ENCODE peak calls at places on chromosomes 3 and 15, in six cellular contexts. One of them, this sample, is unnamed.

GRCh38 chr15:39692464-39693327 is 89.9 kb downstream of the FSIP1 start:
- DNase-seq in HEK293T: no peak
- DNase-seq in activated CD8-positive, alpha-beta memory T cell treated with anti-CD3 and anti-CD28 coated beads for 4 hours: no peak
- DNase-seq in AG10803: no peak
- DNase-seq in AG09319: no peak
- DNase-seq in activated T-cell treated with anti-CD3 and anti-CD28 coated beads for 24 hours: no peak
- DNase-seq in this sample: no peak

GRCh38 chr3:48516571-48516970 is 12.6 kb upstream of the SHISA5 start:
- DNase-seq in activated CD8-positive, alpha-beta memory T cell treated with anti-CD3 and anti-CD28 coated beads for 4 hours: no peak
- DNase-seq in AG09319: no peak
- DNase-seq in activated T-cell treated with anti-CD3 and anti-CD28 coated beads for 24 hours: no peak
- DNase-seq in HEK293T: no peak
- DNase-seq in AG10803: no peak
- DNase-seq in this sample: no peak

GRCh38 chr3:115022214-115022613 is 124.9 kb downstream of the ZBTB20 start:
- DNase-seq in HEK293T: no peak
- DNase-seq in AG09319: no peak
- DNase-seq in AG10803: no peak
- DNase-seq in activated CD8-positive, alpha-beta memory T cell treated with anti-CD3 and anti-CD28 coated beads for 4 hours: no peak
- DNase-seq in activated T-cell treated with anti-CD3 and anti-CD28 coated beads for 24 hours: no peak
- DNase-seq in this sample: no peak

GRCh38 chr3:71226565-71227281 is 356.8 kb downstream of the FOXP1 start:
- DNase-seq in activated T-cell treated with anti-CD3 and anti-CD28 coated beads for 24 hours: peak
- DNase-seq in AG10803: peak
- DNase-seq in AG09319: no peak
- DNase-seq in HEK293T: no peak
- DNase-seq in activated CD8-positive, alpha-beta memory T cell treated with anti-CD3 and anti-CD28 coated beads for 4 hours: peak
- DNase-seq in this sample: no peak

GRCh38 chr3:112086018-112086854 is at the start of gene C3orf52:
- DNase-seq in AG09319: no peak
- DNase-seq in AG10803: peak
- DNase-seq in HEK293T: peak
- DNase-seq in activated CD8-positive, alpha-beta memory T cell treated with anti-CD3 and anti-CD28 coated beads for 4 hours: peak
- DNase-seq in activated T-cell treated with anti-CD3 and anti-CD28 coated beads for 24 hours: peak
- DNase-seq in this sample: peak

GRCh38 chr3:100781311-100781710 is 72.0 kb downstream of the TFG start:
- DNase-seq in activated CD8-positive, alpha-beta memory T cell treated with anti-CD3 and anti-CD28 coated beads for 4 hours: no peak
- DNase-seq in AG09319: no peak
- DNase-seq in activated T-cell treated with anti-CD3 and anti-CD28 coated beads for 24 hours: no peak
- DNase-seq in AG10803: peak
- DNase-seq in HEK293T: no peak
- DNase-seq in this sample: peak

GRCh38 chr15:29550834-29551465 is 271.3 kb downstream of the TJP1 start:
- DNase-seq in AG09319: no peak
- DNase-seq in AG10803: peak
- DNase-seq in activated CD8-positive, alpha-beta memory T cell treated with anti-CD3 and anti-CD28 coated beads for 4 hours: no peak
- DNase-seq in activated T-cell treated with anti-CD3 and anti-CD28 coated beads for 24 hours: no peak
- DNase-seq in HEK293T: peak
- DNase-seq in this sample: peak

GRCh38 chr15:39631357-39631756 is 50.5 kb downstream of the THBS1 start:
- DNase-seq in HEK293T: no peak
- DNase-seq in activated T-cell treated with anti-CD3 and anti-CD28 coated beads for 24 hours: peak
- DNase-seq in AG09319: no peak
- DNase-seq in AG10803: no peak
- DNase-seq in activated CD8-positive, alpha-beta memory T cell treated with anti-CD3 and anti-CD28 coated beads for 4 hours: no peak
- DNase-seq in this sample: no peak

GRCh38 chr3:171765511-171765887 is 44.8 kb downstream of the PLD1 start:
- DNase-seq in AG10803: no peak
- DNase-seq in activated T-cell treated with anti-CD3 and anti-CD28 coated beads for 24 hours: no peak
- DNase-seq in AG09319: no peak
- DNase-seq in HEK293T: no peak
- DNase-seq in activated CD8-positive, alpha-beta memory T cell treated with anti-CD3 and anti-CD28 coated beads for 4 hours: no peak
- DNase-seq in this sample: no peak

GRCh38 chr3:43142472-43142871 is 36.6 kb upstream of the POMGNT2 start:
- DNase-seq in HEK293T: no peak
- DNase-seq in AG09319: no peak
- DNase-seq in activated CD8-positive, alpha-beta memory T cell treated with anti-CD3 and anti-CD28 coated beads for 4 hours: no peak
- DNase-seq in activated T-cell treated with anti-CD3 and anti-CD28 coated beads for 24 hours: no peak
- DNase-seq in AG10803: no peak
- DNase-seq in this sample: no peak